ENCODE peak calls at places on chromosomes 5 and 9, in seven cellular contexts. P, E, Z, L, S, D and A are unnamed samples.

GRCh38 chr9:135248111-135248510 is 160.6 kb downstream of the OLFM1 start:
- DNase-seq in Z (no peak), S (no peak), L (no peak), E (no peak), P (no peak), D (no peak), A (no peak)

GRCh38 chr5:169088032-169088726 is 212.8 kb downstream of the SLIT3 start:
- DNase-seq in Z (no peak), L (no peak), P (no peak), D (no peak), E (no peak), S (no peak), A (no peak)

GRCh38 chr5:154309805-154310204 is 119.3 kb downstream of the GALNT10 start:
- DNase-seq in Z (no peak), S (no peak), D (no peak), P (no peak), E (no peak), L (no peak), A (no peak)

GRCh38 chr5:108459661-108460170 is 77.8 kb upstream of the FBXL17 start:
- DNase-seq in Z (no peak), E (no peak), D (no peak), L (no peak), S (no peak), P (no peak), A (no peak)

GRCh38 chr5:42514759-42515158 is 91.5 kb downstream of the GHR start:
- DNase-seq in Z (no peak), P (no peak), S (no peak), L (peak), E (no peak), D (peak), A (no peak)

GRCh38 chr5:172175263-172175719 is 12.7 kb downstream of the STK10 start:
- DNase-seq in S (no peak), Z (no peak), L (peak), D (no peak), E (no peak), P (peak), A (peak)

GRCh38 chr9:76490249-76490990 is 31.4 kb downstream of the GCNT1 start:
- DNase-seq in D (no peak), E (no peak), Z (no peak), P (no peak), S (no peak), L (no peak), A (no peak)

GRCh38 chr5:61228691-61229280 is 66.5 kb upstream of the SMIM15 start:
- DNase-seq in S (peak), Z (no peak), D (no peak), L (peak), E (no peak), P (no peak), A (peak)

GRCh38 chr5:176446884-176447537 is 1.2 kb upstream of the FAF2 start:
- DNase-seq in P (no peak), Z (no peak), E (peak), D (peak), L (peak), S (no peak), A (no peak)

GRCh38 chr9:135355466-135356420 is 123.8 kb upstream of the PPP1R26 start:
- DNase-seq in D (no peak), Z (no peak), P (no peak), L (no peak), S (no peak), E (no peak), A (no peak)

GRCh38 chr5:149740866-149741459 is 10.9 kb downstream of the PPARGC1B start:
- DNase-seq in S (no peak), Z (no peak), D (no peak), E (no peak), L (no peak), P (no peak), A (no peak)

GRCh38 chr5:172952034-172952511 is 7.2 kb upstream of the RPL26L1 start:
- DNase-seq in D (no peak), L (no peak), P (no peak), E (no peak), S (peak), Z (no peak), A (no peak)

GRCh38 chr9:2016411-2017208 is 1.5 kb downstream of the SMARCA2 start:
- DNase-seq in Z (peak), D (peak), S (peak), E (peak), P (peak), L (peak), A (peak)

GRCh38 chr9:137673871-137674270 is 55.1 kb downstream of the EHMT1 start:
- DNase-seq in S (no peak), L (peak), P (no peak), D (no peak), E (peak), Z (no peak), A (no peak)

GRCh38 chr5:172543484-172544298 is 89.4 kb upstream of the SH3PXD2B start:
- DNase-seq in E (no peak), S (no peak), Z (no peak), P (no peak), L (no peak), D (peak), A (no peak)

GRCh38 chr9:106718996-106719395 is 144.0 kb upstream of the ZNF462 start:
- DNase-seq in P (no peak), D (no peak), S (peak), L (no peak), E (no peak), Z (no peak), A (no peak)

GRCh38 chr9:136902259-136902821 is 16.0 kb downstream of the TRAF2 start:
- DNase-seq in S (peak), L (peak), D (peak), E (no peak), Z (peak), P (peak), A (peak)

GRCh38 chr9:112439825-112440224 is 46.8 kb upstream of the KIAA1958 start:
- DNase-seq in L (no peak), D (no peak), Z (no peak), E (no peak), S (no peak), P (no peak), A (no peak)

GRCh38 chr9:89023788-89024187 is 32.5 kb downstream of the S1PR3 start:
- DNase-seq in L (no peak), S (peak), Z (no peak), E (no peak), D (no peak), P (no peak), A (no peak)

GRCh38 chr9:97740848-97741821 is 44.0 kb upstream of the XPA start:
- DNase-seq in P (peak), Z (no peak), D (peak), E (peak), S (peak), L (peak), A (no peak)

GRCh38 chr9:136784997-136785361 is 6.2 kb upstream of the TMEM141 start:
- DNase-seq in L (no peak), P (no peak), S (no peak), D (no peak), Z (no peak), E (no peak), A (no peak)

GRCh38 chr5:171493646-171494393 is 74.4 kb downstream of the FGF18 start:
- DNase-seq in P (no peak), L (no peak), E (no peak), Z (no peak), S (no peak), D (no peak), A (no peak)

GRCh38 chr9:137672907-137673791 is 54.3 kb downstream of the EHMT1 start:
- DNase-seq in S (peak), D (peak), Z (peak), E (peak), L (peak), P (peak), A (peak)

GRCh38 chr9:137764981-137765380 is 112.6 kb upstream of the CACNA1B start:
- DNase-seq in S (no peak), Z (no peak), E (no peak), P (no peak), L (no peak), D (no peak), A (no peak)

GRCh38 chr9:23962101-23962500 is 136.1 kb upstream of the ELAVL2 start:
- DNase-seq in D (no peak), L (no peak), P (no peak), Z (no peak), E (no peak), S (no peak), A (no peak)

GRCh38 chr5:149254506-149254905 is 17.2 kb upstream of the AFAP1L1 start:
- DNase-seq in D (no peak), S (peak), E (no peak), Z (no peak), L (no peak), P (no peak), A (no peak)

GRCh38 chr5:5421149-5421960 is 1.1 kb upstream of the ICE1 start:
- DNase-seq in L (no peak), D (no peak), E (no peak), S (peak), Z (no peak), P (no peak), A (no peak)

GRCh38 chr9:122090981-122091380 is 2.1 kb downstream of the TTLL11 start:
- DNase-seq in D (no peak), L (no peak), E (no peak), S (no peak), P (no peak), Z (no peak), A (no peak)

GRCh38 chr9:122091682-122092592 is 1.2 kb downstream of the TTLL11 start:
- DNase-seq in D (no peak), L (no peak), Z (no peak), P (no peak), E (no peak), S (no peak), A (no peak)

GRCh38 chr9:122090287-122090883 is 2.7 kb downstream of the TTLL11 start:
- DNase-seq in L (no peak), P (no peak), D (no peak), E (no peak), S (no peak), Z (no peak), A (no peak)

GRCh38 chr9:122095010-122095767 is 2.1 kb upstream of the TTLL11 start:
- DNase-seq in P (no peak), Z (peak), D (peak), L (peak), S (peak), E (peak), A (peak)

DNA sequence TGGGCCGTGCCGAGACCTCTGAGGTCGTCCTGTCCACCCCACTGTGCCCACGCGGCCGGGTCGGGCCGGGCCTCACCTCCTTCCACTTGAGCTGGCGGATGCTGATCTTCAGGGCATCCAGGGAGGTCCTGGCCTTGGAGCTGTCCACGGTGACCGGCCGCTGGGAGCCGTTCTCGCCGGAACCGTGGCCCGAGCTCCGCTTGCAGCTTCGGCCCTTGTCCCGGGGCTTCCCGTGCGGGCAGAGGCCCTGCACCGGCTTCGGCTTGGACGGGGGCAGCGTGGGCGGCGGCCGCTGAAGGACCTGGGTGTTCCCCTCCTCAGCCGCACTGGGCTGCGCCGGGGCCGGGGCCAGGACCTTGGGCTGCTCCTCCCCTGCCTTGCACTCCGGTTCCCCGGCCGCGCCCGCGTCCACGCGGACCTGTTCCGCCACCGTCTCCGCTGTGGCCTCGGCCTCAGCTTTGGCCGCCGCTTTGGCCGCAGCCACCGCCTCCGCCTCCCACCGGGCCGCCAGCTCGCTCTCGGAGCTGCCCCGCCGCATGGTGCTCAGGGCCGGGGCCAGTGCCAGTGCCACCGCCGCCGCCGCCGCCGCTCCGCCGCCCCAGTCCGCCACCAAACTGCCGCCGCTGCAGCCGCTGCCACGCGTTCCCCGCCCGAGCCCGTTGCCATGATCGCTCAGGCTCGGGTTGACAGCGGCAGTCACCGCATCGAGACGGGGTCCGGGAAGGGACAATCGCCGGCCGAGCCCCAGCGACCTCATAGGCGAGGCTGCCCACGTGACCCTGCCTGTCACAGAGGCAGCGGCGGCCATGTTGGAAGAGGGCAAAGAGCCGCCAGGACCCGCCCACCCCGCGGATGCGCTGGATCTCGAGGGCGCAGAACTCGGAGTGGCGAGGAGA is at the start of gene TTLL11:
- DNase-seq in L (peak), D (peak), S (peak), Z (peak), E (peak), P (peak), A (peak)
- TF ChIP-seq POLR2A in L (no peak), D (peak), S (no peak), Z (peak), E (no peak), P (no peak), A (peak)

GRCh38 chr9:130023147-130023787 is 19.7 kb downstream of the FNBP1 start:
- DNase-seq in E (no peak), S (no peak), D (no peak), L (peak), P (no peak), Z (no peak), A (no peak)
- TF ChIP-seq POLR2A in E (no peak), S (no peak), D (no peak), L (no peak), P (no peak), Z (no peak), A (no peak)

DNA sequence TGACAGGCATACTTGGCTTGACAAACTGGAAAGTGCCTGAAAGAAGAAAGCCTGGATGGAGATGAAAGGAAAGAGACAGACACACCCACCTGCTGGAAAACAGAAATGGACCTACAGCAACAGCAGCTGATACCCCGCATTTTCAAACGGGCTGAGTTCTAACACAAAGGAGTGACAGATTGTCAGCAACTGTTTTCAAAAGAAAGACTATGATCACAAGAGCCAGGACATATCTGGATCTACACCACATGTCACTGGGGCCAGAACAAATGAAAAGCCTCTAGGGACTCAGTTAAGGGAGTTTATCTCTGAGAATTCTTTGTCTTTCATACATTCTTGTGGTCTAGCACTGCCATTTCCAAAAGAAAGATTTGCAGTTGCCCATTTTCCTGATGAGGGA is 24.1 kb upstream of the FST start:
- DNase-seq in E (no peak), D (no peak), P (no peak), L (no peak), S (no peak), Z (no peak), A (no peak)
- TF ChIP-seq POLR2A in E (no peak), D (no peak), P (no peak), L (no peak), S (no peak), Z (no peak), A (no peak)

DNA sequence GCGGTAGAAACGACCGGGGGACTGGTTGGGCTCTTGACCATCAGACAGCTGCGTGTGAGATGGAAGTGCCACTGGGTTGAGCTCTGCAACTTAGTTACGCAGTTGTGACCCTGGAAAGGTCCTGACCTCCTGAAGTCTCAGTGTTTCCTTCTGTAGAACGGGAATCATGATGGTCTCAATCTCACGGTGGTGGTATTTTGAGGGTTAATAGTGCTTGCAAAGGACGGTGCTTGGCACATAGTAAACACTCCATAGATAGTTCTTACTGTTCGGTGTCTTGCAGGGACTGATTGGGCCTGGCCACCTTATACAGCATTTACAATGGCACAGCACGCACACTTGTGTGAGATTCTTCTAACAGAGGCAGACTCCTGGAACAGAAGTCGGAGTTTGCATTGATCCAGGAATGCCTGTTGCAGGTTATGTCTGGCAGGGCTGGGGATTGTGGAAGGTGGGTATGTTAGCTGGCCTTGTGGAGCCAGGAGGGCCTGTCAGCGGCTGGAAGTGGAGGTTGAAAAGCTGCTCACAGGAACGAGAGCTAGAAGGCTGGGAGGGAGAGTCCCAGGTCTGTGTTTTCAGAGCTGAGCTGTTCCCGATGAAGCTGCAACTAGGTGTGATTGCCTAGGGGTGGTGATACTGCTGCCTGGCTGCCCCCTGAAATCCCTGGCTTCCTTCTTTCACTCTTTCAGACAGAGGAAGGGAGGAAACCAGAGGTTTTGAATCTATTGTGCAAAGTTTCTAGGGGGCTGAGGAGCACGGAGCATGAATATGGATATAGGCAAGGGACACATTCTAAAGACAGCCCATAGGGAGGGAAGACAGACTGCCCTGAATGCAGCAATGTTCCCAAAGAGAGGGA is 1.0 kb upstream of the TXN start:
- DNase-seq in L (peak), Z (no peak), S (peak), P (peak), E (peak), D (peak), A (no peak)
- TF ChIP-seq POLR2A in L (no peak), Z (peak), S (no peak), P (no peak), E (no peak), D (no peak), A (peak)